ENCODE peak calls at places on chromosomes 4 and X, in four cellular contexts. V is B cell, Y is thoracic aorta, C is EL. R is an unnamed sample.

GRCh38 chrX:47644557-47645091 is 5.7 kb downstream of the ELK1 start:
- DNase-seq in Y (no peak), V (no peak), C (peak), R (peak)

GRCh38 chr4:152972821-152973613 is 36.9 kb downstream of the FHDC1 start:
- DNase-seq in C (peak), Y (no peak), V (no peak), R (peak)

GRCh38 chrX:2974946-2975345 is 31.4 kb upstream of the ARSH start:
- DNase-seq in Y (no peak), C (no peak), V (no peak), R (no peak)

GRCh38 chr4:119750771-119751170 is 122.2 kb upstream of the PDE5A start:
- DNase-seq in V (no peak), Y (no peak), C (peak), R (no peak)

GRCh38 chr4:71494539-71494938 is 155.7 kb downstream of the SLC4A4 start:
- DNase-seq in V (no peak), Y (no peak), C (no peak), R (no peak)

GRCh38 chr4:116788723-116789122 is 296.7 kb downstream of the TRAM1L1 start:
- DNase-seq in V (no peak), C (no peak), Y (no peak), R (no peak)

GRCh38 chrX:24542756-24543155 is 77.7 kb downstream of the PDK3 start:
- DNase-seq in V (no peak), C (no peak), Y (no peak), R (no peak)

GRCh38 chr4:80091688-80092087 is 18.7 kb upstream of the ANTXR2 start:
- DNase-seq in Y (no peak), V (no peak), C (no peak), R (no peak)

GRCh38 chrX:85115252-85115651 is 111.6 kb downstream of the APOOL start:
- DNase-seq in Y (no peak), C (no peak), V (no peak), R (no peak)

GRCh38 chr4:97105716-97106115 is 1037.6 kb downstream of the STPG2 start:
- DNase-seq in Y (no peak), C (no peak), V (no peak), R (no peak)

R was measured in H9.